ENCODE peak calls at places on chromosomes 1 and 21, in eight cellular contexts. A is tibial nerve, G is endothelial cell of umbilical vein, I is suprapubic skin, L is prostate gland, R is IMR-90, K is H1, H is lower leg skin. W is an unnamed sample.
A peak's percentile ranks its signal among the peaks of the same experiment; 100 is the strongest.

GRCh38 chr21:17537299-17537698 is 24.5 kb downstream of the CXADR start:
- DNase-seq in A (no peak), G (peak; percentile 43), I (no peak), L (peak; percentile 16), R (no peak), K (no peak), H (no peak), W (no peak)

GRCh38 chr1:53959664-53960250 is 13.6 kb downstream of the LRRC42 start:
- DNase-seq in A (peak; percentile 44), G (peak; percentile 28), I (no peak), L (no peak), R (no peak), K (no peak), H (no peak), W (no peak)

GRCh38 chr21:23876925-23877558 is 1730.2 kb downstream of the MRPL39 start:
- DNase-seq in A (no peak), G (no peak), I (no peak), L (no peak), R (no peak), K (no peak), H (no peak), W (no peak)

GRCh38 chr1:89466307-89466925 is 58.2 kb upstream of the LRRC8B start:
- DNase-seq in A (no peak), G (no peak), I (no peak), L (no peak), R (no peak), K (no peak), H (no peak), W (no peak)

GRCh38 chr1:234907585-234908457 is 220.8 kb downstream of the TOMM20 start:
- DNase-seq in A (no peak), G (no peak), I (no peak), L (no peak), R (peak; percentile 79), K (no peak), H (no peak), W (no peak)

GRCh38 chr1:194024659-194025058 is 838.2 kb upstream of the B3GALT2 start:
- DNase-seq in A (no peak), G (peak; percentile 94), I (no peak), L (no peak), R (peak; percentile 81), K (no peak), H (no peak), W (no peak)

GRCh38 chr1:228166170-228166936 is 749 bp downstream of the IBA57 start:
- DNase-seq in A (peak; percentile 76), G (no peak), I (peak; percentile 91), L (peak; percentile 69), R (peak; percentile 74), K (peak; percentile 78), H (peak; percentile 80), W (peak; percentile 72)

GRCh38 chr1:96973605-96974004 is 252.0 kb downstream of the PTBP2 start:
- DNase-seq in A (no peak), G (no peak), I (no peak), L (no peak), R (peak; percentile 33), K (no peak), H (no peak), W (no peak)

GRCh38 chr1:158117854-158118691 is 62.6 kb upstream of the CD1D start:
- DNase-seq in A (peak; percentile 39), G (peak; percentile 52), I (peak; percentile 71), L (peak; percentile 16), R (peak; percentile 34), K (peak; percentile 87), H (no peak), W (peak; percentile 91)

GRCh38 chr1:34771573-34771972 is 9.4 kb upstream of the GJB3 start:
- DNase-seq in A (no peak), G (no peak), I (no peak), L (no peak), R (no peak), K (no peak), H (no peak), W (no peak)

GRCh38 chr1:101193733-101194169 is 43.1 kb upstream of the S1PR1 start:
- DNase-seq in A (no peak), G (no peak), I (no peak), L (no peak), R (no peak), K (no peak), H (no peak), W (no peak)

GRCh38 chr1:214753236-214753852 is 150.3 kb downstream of the CENPF start:
- DNase-seq in A (no peak), G (peak; percentile 31), I (no peak), L (no peak), R (no peak), K (no peak), H (no peak), W (no peak)

GRCh38 chr1:228071839-228072657 is 10.5 kb upstream of the ARF1 start:
- DNase-seq in A (no peak), G (no peak), I (no peak), L (no peak), R (no peak), K (no peak), H (no peak), W (no peak)

GRCh38 chr1:204102029-204102611 is 29.2 kb downstream of the SOX13 start:
- DNase-seq in A (no peak), G (peak; percentile 64), I (no peak), L (no peak), R (no peak), K (peak; percentile 56), H (no peak), W (no peak)

GRCh38 chr1:6923012-6923805 is 138.0 kb downstream of the CAMTA1 start:
- DNase-seq in A (no peak), G (no peak), I (no peak), L (no peak), R (no peak), K (no peak), H (no peak), W (no peak)

GRCh38 chr21:42216726-42217572 is 2.0 kb upstream of the ABCG1 start:
- DNase-seq in A (no peak), G (no peak), I (peak; percentile 37), L (no peak), R (no peak), K (no peak), H (no peak), W (no peak)

GRCh38 chr1:208731976-208732821 is 488.0 kb upstream of the PLXNA2 start:
- DNase-seq in A (no peak), G (peak; percentile 40), I (no peak), L (no peak), R (no peak), K (no peak), H (no peak), W (no peak)

GRCh38 chr1:36222481-36223372 is 1.5 kb upstream of the THRAP3 start:
- DNase-seq in A (no peak), G (no peak), I (no peak), L (no peak), R (peak; percentile 22), K (no peak), H (no peak), W (no peak)

GRCh38 chr1:36223996-36224536 is at the start of gene THRAP3:
- DNase-seq in A (peak; percentile 99), G (peak; percentile 100), I (peak; percentile 100), L (peak; percentile 100), R (peak; percentile 99), K (peak; percentile 98), H (peak; percentile 99), W (peak; percentile 88)

GRCh38 chr1:36223373-36223995 is 759 bp upstream of the THRAP3 start:
- DNase-seq in A (peak; percentile 16), G (peak; percentile 68), I (no peak), L (peak; percentile 45), R (peak; percentile 73), K (no peak), H (no peak), W (no peak)

GRCh38 chr1:36225298-36225899 is 1.2 kb downstream of the THRAP3 start:
- DNase-seq in A (no peak), G (no peak), I (no peak), L (no peak), R (peak; percentile 18), K (no peak), H (no peak), W (no peak)

DNA sequence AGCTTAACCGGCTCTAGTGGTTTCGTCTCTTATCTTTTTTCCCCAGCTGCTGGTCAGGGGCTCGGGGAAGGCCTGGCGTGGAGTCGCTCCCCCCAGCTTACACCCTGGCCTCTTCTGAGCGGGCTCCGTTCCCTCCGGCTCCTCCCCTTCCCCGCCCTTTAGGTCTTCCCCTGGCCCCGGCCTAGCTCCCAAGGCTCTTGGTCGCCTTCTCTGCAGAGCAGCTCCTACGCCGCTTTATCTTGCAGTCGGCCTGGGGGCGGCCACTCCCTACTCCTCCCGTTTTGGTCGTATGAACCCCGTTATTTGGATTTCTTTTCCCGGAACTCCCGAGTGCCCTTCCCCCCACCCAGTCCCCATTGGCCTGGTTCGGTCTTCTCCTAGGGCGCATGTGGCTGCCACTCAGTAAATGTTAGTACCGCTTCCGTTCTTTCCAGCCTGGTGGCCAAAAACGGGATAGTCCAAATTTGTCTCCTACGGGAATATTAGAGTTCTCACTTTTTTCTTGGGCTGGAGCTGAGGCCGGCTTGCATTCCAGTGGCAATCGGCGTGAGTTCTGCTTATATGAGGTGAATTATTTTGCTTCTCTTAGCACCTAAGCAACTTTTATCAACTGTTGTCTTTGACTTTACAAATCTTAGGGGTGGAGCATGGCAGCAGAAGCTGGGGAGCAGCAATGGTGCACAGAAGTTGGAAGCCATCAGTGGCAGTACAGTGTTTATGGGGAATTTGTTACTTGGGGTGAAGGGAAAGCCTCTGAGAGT is 474 bp downstream of the THRAP3 start:
- DNase-seq in A (peak; percentile 80), G (peak; percentile 91), I (peak; percentile 92), L (no peak), R (peak; percentile 83), K (peak; percentile 88), H (peak; percentile 80), W (peak; percentile 79)
- TF ChIP-seq POLR2A in A (no peak), G (peak; percentile 39), I (no peak), L (no peak), R (peak; percentile 77), K (peak; percentile 37), H (no peak), W (no peak)

GRCh38 chr1:27885620-27886352 is 13.4 kb downstream of the THEMIS2 start:
- DNase-seq in A (no peak), G (no peak), I (no peak), L (no peak), R (no peak), K (no peak), H (no peak), W (no peak)
- TF ChIP-seq POLR2A in A (peak; percentile 12), G (no peak), I (no peak), L (no peak), R (no peak), K (no peak), H (no peak), W (no peak)

DNA sequence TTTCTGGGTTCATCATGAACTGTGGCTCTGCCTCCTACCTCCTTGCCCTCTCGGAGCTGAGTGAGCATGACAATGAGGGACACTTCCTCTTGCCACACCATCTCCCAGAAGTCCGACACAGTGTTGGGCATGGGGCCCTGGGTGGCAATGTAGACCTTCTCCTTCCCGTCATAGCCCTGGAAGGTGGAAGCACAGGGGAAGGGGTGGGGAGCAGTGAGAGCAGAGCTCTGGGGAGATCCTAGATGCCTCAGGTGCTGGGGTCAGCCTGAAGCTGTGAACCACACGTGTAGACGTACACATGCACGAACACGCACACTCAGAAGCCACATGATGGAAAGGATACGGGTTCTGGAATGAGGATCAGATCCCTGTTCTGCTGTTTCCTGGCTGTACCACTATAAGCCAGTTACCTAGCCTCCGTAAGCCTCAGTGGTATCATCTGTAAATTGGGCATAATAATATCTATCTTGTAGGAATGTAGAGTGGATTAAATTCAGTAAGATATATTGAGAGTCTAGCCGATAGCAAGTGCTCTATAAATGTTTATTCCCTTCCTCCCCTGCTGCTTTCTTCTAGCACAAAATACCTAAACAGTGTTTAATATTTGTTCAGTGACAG is 6.1 kb downstream of the PTPN7 start:
- DNase-seq in A (no peak), G (no peak), I (no peak), L (no peak), R (no peak), K (no peak), H (no peak), W (no peak)
- TF ChIP-seq POLR2A in A (no peak), G (no peak), I (no peak), L (no peak), R (no peak), K (no peak), H (no peak), W (no peak)

GRCh38 chr1:225923692-225924555 is at the start of gene PYCR2:
- DNase-seq in A (peak; percentile 88), G (peak; percentile 97), I (peak; percentile 97), L (peak; percentile 95), R (peak; percentile 96), K (peak; percentile 92), H (peak; percentile 92), W (peak; percentile 98)
- TF ChIP-seq POLR2A in A (peak; percentile 94), G (peak; percentile 94), I (peak; percentile 73), L (peak; percentile 99), R (peak; percentile 83), K (peak; percentile 87), H (no peak), W (peak; percentile 97)

W was measured in H54.